ENCODE peak calls at places on chromosomes 3 and 15, in six cellular contexts. One of them, this sample, is unnamed.

GRCh38 chr3:175187586-175187985 is 328.5 kb downstream of the NAALADL2 start:
- DNase-seq in GM23248: peak; percentile 47
- DNase-seq in neural progenitor cell: no peak
- DNase-seq in GM23338: no peak
- DNase-seq in SK-N-SH: no peak
- DNase-seq in hepatocyte: no peak
- DNase-seq in this sample: no peak

GRCh38 chr3:76199382-76199781 is 414.0 kb upstream of the ZNF717 start:
- DNase-seq in GM23338: no peak
- DNase-seq in neural progenitor cell: no peak
- DNase-seq in GM23248: peak; percentile 16
- DNase-seq in hepatocyte: no peak
- DNase-seq in SK-N-SH: no peak
- DNase-seq in this sample: no peak

GRCh38 chr15:41928637-41929620 is 35.1 kb upstream of the SPTBN5 start:
- DNase-seq in GM23338: no peak
- DNase-seq in SK-N-SH: peak; percentile 60
- DNase-seq in neural progenitor cell: peak; percentile 30
- DNase-seq in GM23248: no peak
- DNase-seq in hepatocyte: no peak
- DNase-seq in this sample: no peak

GRCh38 chr3:114307841-114308228 is 14.0 kb downstream of the TIGIT start:
- DNase-seq in hepatocyte: no peak
- DNase-seq in neural progenitor cell: no peak
- DNase-seq in SK-N-SH: no peak
- DNase-seq in GM23338: no peak
- DNase-seq in GM23248: no peak
- DNase-seq in this sample: no peak

GRCh38 chr15:77599899-77600298 is 32.8 kb downstream of the LINGO1 start:
- DNase-seq in neural progenitor cell: peak; percentile 52
- DNase-seq in SK-N-SH: peak; percentile 68
- DNase-seq in GM23338: peak; percentile 75
- DNase-seq in hepatocyte: no peak
- DNase-seq in GM23248: peak; percentile 22
- DNase-seq in this sample: peak; percentile 63

GRCh38 chr3:30368978-30369377 is 237.4 kb upstream of the TGFBR2 start:
- DNase-seq in hepatocyte: no peak
- DNase-seq in GM23338: no peak
- DNase-seq in SK-N-SH: no peak
- DNase-seq in GM23248: peak; percentile 68
- DNase-seq in neural progenitor cell: no peak
- DNase-seq in this sample: no peak

GRCh38 chr3:64488938-64489337 is 198.9 kb downstream of the ADAMTS9 start:
- DNase-seq in hepatocyte: no peak
- DNase-seq in GM23248: no peak
- DNase-seq in SK-N-SH: no peak
- DNase-seq in GM23338: no peak
- DNase-seq in neural progenitor cell: peak; percentile 11
- DNase-seq in this sample: no peak

GRCh38 chr15:31360158-31360561 is 33.5 kb downstream of the KLF13 start:
- DNase-seq in neural progenitor cell: no peak
- DNase-seq in hepatocyte: no peak
- DNase-seq in GM23248: no peak
- DNase-seq in SK-N-SH: no peak
- DNase-seq in GM23338: no peak
- DNase-seq in this sample: no peak

DNA sequence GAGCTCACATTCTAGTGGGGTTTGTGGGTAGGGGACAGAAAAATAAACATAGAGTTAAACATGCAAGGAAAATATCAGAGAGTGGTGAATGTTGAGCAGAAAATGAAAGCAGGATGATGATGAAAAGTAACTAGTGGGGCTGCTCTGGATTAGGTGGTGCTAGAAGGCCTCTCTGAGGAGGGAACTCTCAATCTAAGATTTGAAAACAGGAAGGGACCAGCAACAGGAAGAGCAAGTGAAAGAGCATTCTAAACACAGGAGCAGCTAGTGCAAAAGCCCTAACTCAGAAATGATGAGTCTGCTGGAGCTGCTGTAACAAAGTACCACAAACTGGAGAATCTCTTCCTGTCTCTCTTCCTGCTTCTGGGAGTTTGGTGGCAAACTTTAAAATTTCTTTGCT is 468.6 kb upstream of the AGTR1 start:
- DNase-seq in GM23248: no peak
- DNase-seq in SK-N-SH: no peak
- DNase-seq in neural progenitor cell: no peak
- DNase-seq in GM23338: no peak
- DNase-seq in hepatocyte: no peak
- DNase-seq in this sample: peak; percentile 21
- TF ChIP-seq EZH2phosphoT487 in GM23248: no peak
- TF ChIP-seq EZH2phosphoT487 in SK-N-SH: no peak
- TF ChIP-seq EZH2phosphoT487 in neural progenitor cell: no peak
- TF ChIP-seq EZH2phosphoT487 in GM23338: no peak
- TF ChIP-seq EZH2phosphoT487 in hepatocyte: no peak
- TF ChIP-seq EZH2phosphoT487 in this sample: no peak

DNA sequence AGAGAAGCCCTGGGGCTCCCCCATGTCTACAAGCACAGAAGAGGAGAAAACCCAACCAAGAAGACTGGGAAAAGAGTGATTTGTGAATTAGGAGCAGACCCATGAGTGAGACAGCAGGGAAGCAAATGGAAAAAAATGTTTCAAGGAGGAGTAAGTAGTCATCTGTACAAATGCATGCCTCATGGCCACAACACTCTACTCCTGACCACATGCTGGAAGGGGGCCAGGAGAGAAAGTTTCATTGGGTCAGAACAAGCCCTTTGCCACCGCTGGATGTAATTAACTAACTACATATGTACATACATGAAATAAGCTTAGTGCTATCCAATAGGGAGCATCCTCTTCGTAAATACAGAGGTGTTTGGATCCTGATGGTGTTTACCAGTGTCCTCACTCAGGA is 27.3 kb downstream of the CLRN1 start:
- DNase-seq in GM23248: peak; percentile 82
- DNase-seq in GM23338: no peak
- DNase-seq in hepatocyte: no peak
- DNase-seq in neural progenitor cell: no peak
- DNase-seq in SK-N-SH: no peak
- DNase-seq in this sample: no peak
- TF ChIP-seq EZH2phosphoT487 in GM23248: no peak
- TF ChIP-seq EZH2phosphoT487 in GM23338: no peak
- TF ChIP-seq EZH2phosphoT487 in hepatocyte: no peak
- TF ChIP-seq EZH2phosphoT487 in neural progenitor cell: no peak
- TF ChIP-seq EZH2phosphoT487 in SK-N-SH: no peak
- TF ChIP-seq EZH2phosphoT487 in this sample: no peak

GRCh38 chr3:133037440-133037839 is 751 bp upstream of the TMEM108 start:
- DNase-seq in GM23248: no peak
- DNase-seq in SK-N-SH: no peak
- DNase-seq in hepatocyte: no peak
- DNase-seq in neural progenitor cell: no peak
- DNase-seq in GM23338: no peak
- DNase-seq in this sample: no peak

GRCh38 chr3:133040696-133041523 is 2.7 kb downstream of the TMEM108 start:
- DNase-seq in GM23338: peak; percentile 94
- DNase-seq in SK-N-SH: peak; percentile 78
- DNase-seq in neural progenitor cell: peak; percentile 91
- DNase-seq in GM23248: peak; percentile 79
- DNase-seq in hepatocyte: peak; percentile 91
- DNase-seq in this sample: peak; percentile 62

GRCh38 chr3:133038731-133039398 is 674 bp downstream of the TMEM108 start:
- DNase-seq in neural progenitor cell: peak; percentile 88
- DNase-seq in hepatocyte: peak; percentile 41
- DNase-seq in GM23338: peak; percentile 76
- DNase-seq in GM23248: peak; percentile 33
- DNase-seq in SK-N-SH: peak; percentile 62
- DNase-seq in this sample: no peak

GRCh38 chr3:133041524-133041829 is 3.3 kb downstream of the TMEM108 start:
- DNase-seq in neural progenitor cell: no peak
- DNase-seq in hepatocyte: no peak
- DNase-seq in GM23248: no peak
- DNase-seq in SK-N-SH: no peak
- DNase-seq in GM23338: no peak
- DNase-seq in this sample: no peak

DNA sequence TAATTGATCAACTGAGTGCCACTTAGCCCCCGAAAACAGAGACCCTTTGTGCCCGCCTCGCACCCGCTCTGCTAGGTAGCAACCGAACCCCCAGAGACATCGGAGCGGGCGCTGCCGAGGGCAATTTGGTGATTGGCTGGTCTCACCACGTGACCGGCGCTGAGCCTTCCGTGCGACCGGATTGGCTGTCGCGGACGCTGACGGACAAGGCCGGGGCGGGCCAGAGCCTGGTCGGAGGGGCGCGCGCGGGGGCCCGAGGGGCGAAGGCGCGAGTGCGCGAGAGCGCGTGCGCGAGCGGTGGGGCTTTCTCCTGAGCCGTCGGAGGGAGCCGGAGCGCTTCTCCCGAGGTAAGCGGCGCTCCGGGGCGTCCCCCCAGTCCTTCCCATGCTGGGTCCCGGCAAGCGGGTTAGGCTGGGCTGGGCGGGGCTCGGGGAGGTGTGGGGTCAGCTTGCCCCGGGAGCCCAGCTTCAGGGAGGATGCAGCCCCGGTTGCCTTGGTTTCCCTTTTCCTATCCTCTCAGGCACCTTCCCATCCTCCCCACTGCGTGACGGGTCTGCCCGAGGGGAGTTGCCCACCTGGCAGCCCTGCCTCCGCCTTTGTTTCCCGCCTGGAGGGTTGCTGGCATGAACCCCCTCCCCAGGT is at the start of gene TMEM108:
- DNase-seq in GM23338: peak; percentile 98
- DNase-seq in neural progenitor cell: peak; percentile 97
- DNase-seq in hepatocyte: peak; percentile 91
- DNase-seq in GM23248: peak; percentile 41
- DNase-seq in SK-N-SH: peak; percentile 95
- DNase-seq in this sample: no peak
- TF ChIP-seq EZH2phosphoT487 in GM23338: no peak
- TF ChIP-seq EZH2phosphoT487 in neural progenitor cell: no peak
- TF ChIP-seq EZH2phosphoT487 in hepatocyte: no peak
- TF ChIP-seq EZH2phosphoT487 in GM23248: no peak
- TF ChIP-seq EZH2phosphoT487 in SK-N-SH: no peak
- TF ChIP-seq EZH2phosphoT487 in this sample: no peak

GRCh38 chr15:95149036-95149435 is 917.7 kb downstream of the MCTP2 start:
- DNase-seq in neural progenitor cell: no peak
- DNase-seq in SK-N-SH: no peak
- DNase-seq in hepatocyte: peak; percentile 7
- DNase-seq in GM23248: no peak
- DNase-seq in GM23338: no peak
- DNase-seq in this sample: no peak
- TF ChIP-seq EZH2phosphoT487 in neural progenitor cell: no peak
- TF ChIP-seq EZH2phosphoT487 in SK-N-SH: no peak
- TF ChIP-seq EZH2phosphoT487 in hepatocyte: no peak
- TF ChIP-seq EZH2phosphoT487 in GM23248: no peak
- TF ChIP-seq EZH2phosphoT487 in GM23338: no peak
- TF ChIP-seq EZH2phosphoT487 in this sample: no peak

GRCh38 chr15:60438626-60439025 is 40.3 kb downstream of the ICE2 start:
- DNase-seq in hepatocyte: no peak
- DNase-seq in GM23248: no peak
- DNase-seq in GM23338: no peak
- DNase-seq in neural progenitor cell: no peak
- DNase-seq in SK-N-SH: no peak
- DNase-seq in this sample: no peak
- TF ChIP-seq EZH2phosphoT487 in hepatocyte: no peak
- TF ChIP-seq EZH2phosphoT487 in GM23248: no peak
- TF ChIP-seq EZH2phosphoT487 in GM23338: no peak
- TF ChIP-seq EZH2phosphoT487 in neural progenitor cell: no peak
- TF ChIP-seq EZH2phosphoT487 in SK-N-SH: no peak
- TF ChIP-seq EZH2phosphoT487 in this sample: no peak

GRCh38 chr15:63054985-63055384 is 12.4 kb downstream of the TPM1 start:
- DNase-seq in SK-N-SH: peak; percentile 74
- DNase-seq in hepatocyte: peak; percentile 40
- DNase-seq in neural progenitor cell: no peak
- DNase-seq in GM23338: no peak
- DNase-seq in GM23248: peak; percentile 46
- DNase-seq in this sample: no peak
- TF ChIP-seq EZH2phosphoT487 in SK-N-SH: no peak
- TF ChIP-seq EZH2phosphoT487 in hepatocyte: no peak
- TF ChIP-seq EZH2phosphoT487 in neural progenitor cell: no peak
- TF ChIP-seq EZH2phosphoT487 in GM23338: no peak
- TF ChIP-seq EZH2phosphoT487 in GM23248: no peak
- TF ChIP-seq EZH2phosphoT487 in this sample: no peak

GRCh38 chr15:89672221-89673161 is 6.7 kb downstream of the PLIN1 start:
- DNase-seq in GM23248: peak; percentile 70
- DNase-seq in SK-N-SH: peak; percentile 86
- DNase-seq in GM23338: peak; percentile 13
- DNase-seq in neural progenitor cell: no peak
- DNase-seq in hepatocyte: no peak
- DNase-seq in this sample: no peak

GRCh38 chr15:89670985-89671560 is 8.1 kb downstream of the PLIN1 start:
- DNase-seq in GM23248: no peak
- DNase-seq in GM23338: no peak
- DNase-seq in hepatocyte: peak; percentile 48
- DNase-seq in SK-N-SH: no peak
- DNase-seq in neural progenitor cell: no peak
- DNase-seq in this sample: no peak

GRCh38 chr15:89673162-89673506 is 6.0 kb downstream of the PLIN1 start:
- DNase-seq in hepatocyte: no peak
- DNase-seq in GM23248: peak; percentile 38
- DNase-seq in GM23338: peak; percentile 91
- DNase-seq in SK-N-SH: peak; percentile 81
- DNase-seq in neural progenitor cell: peak; percentile 86
- DNase-seq in this sample: peak; percentile 48

GRCh38 chr15:89669941-89670340 is 9.2 kb downstream of the PLIN1 start:
- DNase-seq in neural progenitor cell: no peak
- DNase-seq in hepatocyte: no peak
- DNase-seq in GM23338: no peak
- DNase-seq in SK-N-SH: no peak
- DNase-seq in GM23248: no peak
- DNase-seq in this sample: no peak

GRCh38 chr15:89671687-89672086 is 7.5 kb downstream of the PLIN1 start:
- DNase-seq in SK-N-SH: no peak
- DNase-seq in neural progenitor cell: no peak
- DNase-seq in GM23248: no peak
- DNase-seq in GM23338: no peak
- DNase-seq in hepatocyte: no peak
- DNase-seq in this sample: no peak
- TF ChIP-seq EZH2phosphoT487 in SK-N-SH: no peak
- TF ChIP-seq EZH2phosphoT487 in neural progenitor cell: no peak
- TF ChIP-seq EZH2phosphoT487 in GM23248: no peak
- TF ChIP-seq EZH2phosphoT487 in GM23338: no peak
- TF ChIP-seq EZH2phosphoT487 in hepatocyte: no peak
- TF ChIP-seq EZH2phosphoT487 in this sample: no peak